ENCODE peak calls at places on chromosomes 16 and 17, in eight cellular contexts. One of them, this sample, is unnamed.

GRCh38 chr16:17377360-17378324 is 93.1 kb downstream of the XYLT1 start:
- DNase-seq in NCI-H1417: no peak
- DNase-seq in fibroblast of the aortic adventitia: peak; percentile 76
- DNase-seq in pancreas: no peak
- DNase-seq in right cardiac atrium: no peak
- DNase-seq in T-helper 2 cell: no peak
- DNase-seq in glutamatergic neuron: no peak
- DNase-seq in RWPE1: no peak
- DNase-seq in this sample: peak; percentile 67

GRCh38 chr17:70006159-70006558 is 68.9 kb upstream of the KCNJ16 start:
- DNase-seq in T-helper 2 cell: no peak
- DNase-seq in fibroblast of the aortic adventitia: peak; percentile 76
- DNase-seq in NCI-H1417: no peak
- DNase-seq in RWPE1: peak; percentile 4
- DNase-seq in right cardiac atrium: no peak
- DNase-seq in pancreas: no peak
- DNase-seq in glutamatergic neuron: no peak
- DNase-seq in this sample: no peak

GRCh38 chr17:74450231-74450630 is 16.2 kb upstream of the CD300A start:
- DNase-seq in T-helper 2 cell: no peak
- DNase-seq in right cardiac atrium: no peak
- DNase-seq in pancreas: no peak
- DNase-seq in glutamatergic neuron: no peak
- DNase-seq in RWPE1: no peak
- DNase-seq in NCI-H1417: no peak
- DNase-seq in fibroblast of the aortic adventitia: no peak
- DNase-seq in this sample: no peak

GRCh38 chr17:67863624-67864247 is 38.4 kb downstream of the BPTF start:
- DNase-seq in fibroblast of the aortic adventitia: no peak
- DNase-seq in T-helper 2 cell: no peak
- DNase-seq in NCI-H1417: no peak
- DNase-seq in glutamatergic neuron: no peak
- DNase-seq in pancreas: no peak
- DNase-seq in right cardiac atrium: no peak
- DNase-seq in RWPE1: no peak
- DNase-seq in this sample: peak; percentile 45

GRCh38 chr17:50475362-50475761 is 3.3 kb upstream of the RSAD1 start:
- DNase-seq in fibroblast of the aortic adventitia: no peak
- DNase-seq in right cardiac atrium: no peak
- DNase-seq in glutamatergic neuron: no peak
- DNase-seq in NCI-H1417: no peak
- DNase-seq in pancreas: no peak
- DNase-seq in RWPE1: no peak
- DNase-seq in T-helper 2 cell: no peak
- DNase-seq in this sample: no peak

GRCh38 chr17:63293310-63293709 is 152.8 kb downstream of the CYB561 start:
- DNase-seq in pancreas: no peak
- DNase-seq in fibroblast of the aortic adventitia: peak; percentile 77
- DNase-seq in right cardiac atrium: no peak
- DNase-seq in NCI-H1417: no peak
- DNase-seq in glutamatergic neuron: no peak
- DNase-seq in RWPE1: no peak
- DNase-seq in T-helper 2 cell: no peak
- DNase-seq in this sample: no peak

GRCh38 chr17:19022747-19023146 is 18.2 kb upstream of the FAM83G start:
- DNase-seq in NCI-H1417: no peak
- DNase-seq in T-helper 2 cell: no peak
- DNase-seq in right cardiac atrium: peak; percentile 7
- DNase-seq in pancreas: no peak
- DNase-seq in fibroblast of the aortic adventitia: no peak
- DNase-seq in glutamatergic neuron: no peak
- DNase-seq in RWPE1: no peak
- DNase-seq in this sample: no peak

GRCh38 chr16:2524339-2524938 is 4.3 kb downstream of the AMDHD2 start:
- DNase-seq in glutamatergic neuron: no peak
- DNase-seq in right cardiac atrium: no peak
- DNase-seq in pancreas: no peak
- DNase-seq in NCI-H1417: no peak
- DNase-seq in T-helper 2 cell: no peak
- DNase-seq in RWPE1: no peak
- DNase-seq in fibroblast of the aortic adventitia: no peak
- DNase-seq in this sample: no peak

GRCh38 chr17:70040336-70040735 is 34.7 kb upstream of the KCNJ16 start:
- DNase-seq in glutamatergic neuron: no peak
- DNase-seq in RWPE1: peak; percentile 41
- DNase-seq in fibroblast of the aortic adventitia: peak; percentile 20
- DNase-seq in pancreas: no peak
- DNase-seq in T-helper 2 cell: no peak
- DNase-seq in NCI-H1417: no peak
- DNase-seq in right cardiac atrium: no peak
- DNase-seq in this sample: no peak

GRCh38 chr17:58617563-58617962 is 74.3 kb downstream of the TEX14 start:
- DNase-seq in right cardiac atrium: no peak
- DNase-seq in NCI-H1417: no peak
- DNase-seq in fibroblast of the aortic adventitia: no peak
- DNase-seq in T-helper 2 cell: no peak
- DNase-seq in glutamatergic neuron: no peak
- DNase-seq in RWPE1: no peak
- DNase-seq in pancreas: no peak
- DNase-seq in this sample: no peak

GRCh38 chr16:12682441-12682840 is 121.2 kb downstream of the CPPED1 start:
- DNase-seq in glutamatergic neuron: no peak
- DNase-seq in NCI-H1417: no peak
- DNase-seq in RWPE1: no peak
- DNase-seq in right cardiac atrium: no peak
- DNase-seq in T-helper 2 cell: no peak
- DNase-seq in pancreas: no peak
- DNase-seq in fibroblast of the aortic adventitia: no peak
- DNase-seq in this sample: no peak

GRCh38 chr16:86591270-86591669 is 12.9 kb downstream of the FOXL1 start:
- DNase-seq in fibroblast of the aortic adventitia: no peak
- DNase-seq in NCI-H1417: no peak
- DNase-seq in RWPE1: no peak
- DNase-seq in glutamatergic neuron: no peak
- DNase-seq in right cardiac atrium: no peak
- DNase-seq in pancreas: no peak
- DNase-seq in T-helper 2 cell: no peak
- DNase-seq in this sample: no peak